ENCODE peak calls at places on chromosome 22, in four cellular contexts. R is stimulated activated CD4-positive, alpha-beta T cell treated with anti-CD3 and anti-CD28 coated beads, Interleukin-12 subunit alpha, Interleukin-12 subunit beta, amount 100 ng/mL, for 4 hours; Q is posterior cingulate gyrus; O is effector memory CD8-positive, alpha-beta T cell. F is an unnamed sample.
A peak's percentile ranks its signal among the peaks of the same experiment; 100 is the strongest.

GRCh38 chr22:38751422-38752346 is 4.1 kb downstream of the SUN2 start:
- DNase-seq in R (peak; percentile 52), Q (no peak), O (peak; percentile 77), F (peak; percentile 50)

GRCh38 chr22:29813126-29813525 is 24.9 kb downstream of the ASCC2 start:
- DNase-seq in R (no peak), O (no peak), Q (no peak), F (no peak)

GRCh38 chr22:46390652-46391301 is 55.3 kb downstream of the TRMU start:
- DNase-seq in Q (peak; percentile 84), R (no peak), O (no peak), F (peak; percentile 25)

GRCh38 chr22:22720201-22720723 is 75.8 kb downstream of the GGTLC2 start:
- DNase-seq in O (peak; percentile 54), R (peak; percentile 15), Q (no peak), F (no peak)

GRCh38 chr22:39291501-39291900 is 27.9 kb downstream of the RPL3 start:
- DNase-seq in R (no peak), O (no peak), Q (no peak), F (no peak)

GRCh38 chr22:26656896-26657851 is at the start of gene MIAT:
- DNase-seq in R (peak; percentile 51), Q (peak; percentile 97), O (peak; percentile 71), F (no peak)

GRCh38 chr22:36486619-36487384 is 5.4 kb upstream of the TXN2 start:
- DNase-seq in O (peak; percentile 61), R (peak; percentile 48), Q (no peak), F (no peak)

GRCh38 chr22:35961480-35961902 is 67.1 kb downstream of the RBFOX2 start:
- DNase-seq in R (no peak), O (no peak), Q (no peak), F (peak; percentile 26)

GRCh38 chr22:19933328-19934241 is 8.0 kb upstream of the COMT start:
- DNase-seq in Q (peak; percentile 73), O (no peak), R (no peak), F (no peak)

GRCh38 chr22:17120711-17121234 is 387 bp downstream of the TMEM121B start:
- DNase-seq in R (peak; percentile 39), Q (peak; percentile 90), O (no peak), F (no peak)

GRCh38 chr22:26660961-26661578 is 3.7 kb downstream of the MIAT start:
- DNase-seq in Q (no peak), R (no peak), O (no peak), F (no peak)

GRCh38 chr22:50545522-50546325 is at the start of gene KLHDC7B:
- DNase-seq in O (no peak), Q (peak; percentile 35), R (no peak), F (no peak)

GRCh38 chr22:45572444-45572843 is 69.8 kb downstream of the FBLN1 start:
- DNase-seq in R (no peak), O (no peak), Q (no peak), F (peak; percentile 52)

GRCh38 chr22:46829140-46829891 is 66.9 kb downstream of the TBC1D22A start:
- DNase-seq in R (no peak), Q (no peak), O (no peak), F (peak; percentile 78)

GRCh38 chr22:33302049-33302545 is 243.9 kb upstream of the SYN3 start:
- DNase-seq in R (peak; percentile 48), Q (peak; percentile 97), O (peak; percentile 8), F (peak; percentile 30)

GRCh38 chr22:18983120-18983651 is 47.1 kb upstream of the PRODH start:
- DNase-seq in R (no peak), Q (peak; percentile 56), O (no peak), F (no peak)

GRCh38 chr22:50585238-50585637 is 2.6 kb upstream of the CHKB start:
- DNase-seq in O (no peak), Q (peak; percentile 29), R (no peak), F (no peak)

GRCh38 chr22:33984741-33985287 is 64.5 kb upstream of the LARGE1 start:
- DNase-seq in R (no peak), Q (no peak), O (no peak), F (no peak)

GRCh38 chr22:24444729-24445466 is 17.5 kb downstream of the ADORA2A start:
- DNase-seq in R (no peak), Q (peak; percentile 60), O (no peak), F (no peak)

GRCh38 chr22:43570531-43571144 is 158.8 kb downstream of the MPPED1 start:
- DNase-seq in R (no peak), Q (no peak), O (no peak), F (no peak)

GRCh38 chr22:39997939-39998726 is 3.4 kb downstream of the FAM83F start:
- DNase-seq in R (no peak), Q (peak; percentile 7), O (no peak), F (peak; percentile 74)